ENCODE peak calls at places on chromosomes 6 and 20, in seven cellular contexts. L is choroid plexus epithelial cell, T is body of pancreas, X is B cell, V is foreskin fibroblast, M is brain microvascular endothelial cell, N is BJ. F is an unnamed sample.

GRCh38 chr20:2402271-2402980 is 21.7 kb downstream of the TGM6 start:
- DNase-seq in L (peak; percentile 75), T (no peak), X (no peak), V (peak; percentile 65), M (peak; percentile 62), N (peak; percentile 0), F (no peak)

GRCh38 chr6:170144952-170145587 is 145.8 kb downstream of the DLL1 start:
- DNase-seq in L (no peak), T (no peak), X (no peak), V (no peak), M (no peak), N (no peak), F (no peak)

GRCh38 chr6:35311390-35312075 is 13.9 kb downstream of the DEF6 start:
- DNase-seq in L (no peak), T (no peak), X (peak; percentile 47), V (no peak), M (no peak), N (no peak), F (peak; percentile 55)

GRCh38 chr20:25281541-25281991 is 33.7 kb downstream of the PYGB start:
- DNase-seq in L (no peak), T (peak; percentile 8), X (peak; percentile 61), V (no peak), M (no peak), N (no peak), F (peak; percentile 62)

GRCh38 chr20:24983896-24984295 is 8.7 kb downstream of the APMAP start:
- DNase-seq in L (no peak), T (no peak), X (no peak), V (no peak), M (no peak), N (no peak), F (no peak)

GRCh38 chr6:169188051-169188863 is 65.4 kb downstream of the THBS2 start:
- DNase-seq in L (peak; percentile 85), T (no peak), X (no peak), V (peak; percentile 92), M (peak; percentile 88), N (peak; percentile 66), F (no peak)

GRCh38 chr20:24418731-24419130 is 50.7 kb upstream of the SYNDIG1 start:
- DNase-seq in L (peak; percentile 9), T (no peak), X (no peak), V (no peak), M (no peak), N (no peak), F (no peak)

GRCh38 chr20:47328841-47329448 is 27.6 kb downstream of the ZMYND8 start:
- DNase-seq in L (no peak), T (no peak), X (no peak), V (no peak), M (no peak), N (no peak), F (no peak)

GRCh38 chr20:24164360-24164759 is 175.8 kb upstream of the GGTLC1 start:
- DNase-seq in L (peak; percentile 41), T (no peak), X (no peak), V (peak; percentile 11), M (peak; percentile 49), N (no peak), F (no peak)

GRCh38 chr6:78427386-78427785 is 440.0 kb upstream of the IRAK1BP1 start:
- DNase-seq in L (no peak), T (no peak), X (no peak), V (no peak), M (no peak), N (no peak), F (no peak)

GRCh38 chr20:56558968-56559367 is 25.9 kb downstream of the FAM209B start:
- DNase-seq in L (no peak), T (no peak), X (no peak), V (no peak), M (no peak), N (no peak), F (no peak)

GRCh38 chr20:34861386-34862084 is 11.1 kb downstream of the GGT7 start:
- DNase-seq in L (no peak), T (peak; percentile 64), X (no peak), V (no peak), M (no peak), N (no peak), F (no peak)

GRCh38 chr6:19892250-19892649 is 55.1 kb downstream of the ID4 start:
- DNase-seq in L (no peak), T (peak; percentile 49), X (no peak), V (no peak), M (no peak), N (no peak), F (no peak)

GRCh38 chr20:56630506-56631317 is 1.6 kb downstream of the TFAP2C start:
- DNase-seq in L (peak; percentile 20), T (no peak), X (no peak), V (peak; percentile 67), M (no peak), N (no peak), F (peak; percentile 44)

GRCh38 chr6:28724395-28724794 is 198.7 kb downstream of the GPX5 start:
- DNase-seq in L (no peak), T (no peak), X (no peak), V (no peak), M (no peak), N (no peak), F (no peak)

GRCh38 chr20:49608752-49609670 is 41.1 kb upstream of the PTGIS start:
- DNase-seq in L (peak; percentile 59), T (peak; percentile 68), X (peak; percentile 72), V (peak; percentile 75), M (peak; percentile 12), N (no peak), F (peak; percentile 82)

DNA sequence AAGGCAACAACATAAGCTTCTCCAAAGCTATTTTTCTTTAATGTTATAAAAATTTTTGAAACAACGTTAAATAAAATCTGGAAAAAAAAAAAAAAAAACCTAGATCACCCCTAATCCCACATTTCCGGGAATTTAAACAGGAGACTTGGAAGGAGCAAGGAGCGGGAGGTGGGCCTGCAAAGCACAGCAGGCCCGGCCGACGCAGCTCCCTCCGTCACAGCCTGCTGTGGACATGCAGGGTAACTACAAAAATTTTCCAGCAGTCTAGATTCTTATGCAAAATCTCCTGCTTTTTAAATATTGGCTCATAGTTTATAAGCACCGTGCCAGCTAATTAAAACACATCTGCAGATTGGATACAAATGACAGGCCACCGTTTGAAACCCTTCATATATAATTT is 23.5 kb downstream of the FOXF2 start:
- DNase-seq in L (no peak), T (no peak), X (no peak), V (no peak), M (no peak), N (no peak), F (no peak)
- TF ChIP-seq CTCF in L (no peak), T (no peak), X (no peak), V (no peak), M (no peak), N (no peak), F (no peak)

GRCh38 chr20:3461191-3461874 is 9.5 kb upstream of the ATRN start:
- DNase-seq in L (peak; percentile 55), T (no peak), X (no peak), V (peak; percentile 52), M (peak; percentile 15), N (no peak), F (no peak)

GRCh38 chr20:3465301-3465700 is 5.5 kb upstream of the ATRN start:
- DNase-seq in L (no peak), T (no peak), X (no peak), V (no peak), M (no peak), N (no peak), F (no peak)

GRCh38 chr20:3459881-3460307 is 10.9 kb upstream of the ATRN start:
- DNase-seq in L (no peak), T (peak; percentile 76), X (no peak), V (no peak), M (no peak), N (no peak), F (no peak)

GRCh38 chr20:3464166-3464565 is 6.7 kb upstream of the ATRN start:
- DNase-seq in L (no peak), T (no peak), X (no peak), V (no peak), M (no peak), N (no peak), F (no peak)

GRCh38 chr20:3461911-3462677 is 8.7 kb upstream of the ATRN start:
- DNase-seq in L (no peak), T (no peak), X (no peak), V (no peak), M (no peak), N (no peak), F (no peak)
- TF ChIP-seq CTCF in L (no peak), T (no peak), X (no peak), V (no peak), M (no peak), N (no peak), F (no peak)

DNA sequence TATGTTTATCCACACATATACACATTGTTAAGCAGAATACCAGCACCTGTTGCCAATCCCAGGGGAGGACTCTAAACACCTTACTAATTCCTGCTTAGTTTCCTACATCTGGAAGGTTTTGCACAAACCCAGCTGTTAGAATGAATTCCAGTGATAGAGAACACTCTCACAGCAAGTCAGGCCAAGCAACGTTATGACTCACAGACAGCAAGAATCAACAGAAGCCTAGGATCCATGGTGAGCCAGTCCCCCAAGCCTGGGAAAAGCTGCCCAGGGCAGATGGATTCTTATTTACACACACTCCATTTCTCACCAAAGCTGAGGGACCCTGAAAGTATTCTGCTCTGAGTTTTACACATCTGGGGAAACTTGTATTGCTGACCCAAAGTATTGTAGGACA is 291.7 kb downstream of the SLC35F1 start:
- DNase-seq in L (peak; percentile 27), T (no peak), X (no peak), V (no peak), M (peak; percentile 77), N (no peak), F (no peak)
- TF ChIP-seq CTCF in L (no peak), T (no peak), X (no peak), V (no peak), M (no peak), N (no peak), F (no peak)

GRCh38 chr6:123321020-123321419 is 315.7 kb downstream of the TRDN start:
- DNase-seq in L (no peak), T (no peak), X (no peak), V (no peak), M (no peak), N (no peak), F (no peak)

GRCh38 chr6:123316733-123317323 is 319.9 kb downstream of the TRDN start:
- DNase-seq in L (peak; percentile 51), T (no peak), X (no peak), V (peak; percentile 15), M (no peak), N (no peak), F (peak; percentile 2)
- TF ChIP-seq CTCF in L (peak; percentile 51), T (peak; percentile 41), X (peak; percentile 83), V (peak; percentile 12), M (no peak), N (peak; percentile 37), F (no peak)

DNA sequence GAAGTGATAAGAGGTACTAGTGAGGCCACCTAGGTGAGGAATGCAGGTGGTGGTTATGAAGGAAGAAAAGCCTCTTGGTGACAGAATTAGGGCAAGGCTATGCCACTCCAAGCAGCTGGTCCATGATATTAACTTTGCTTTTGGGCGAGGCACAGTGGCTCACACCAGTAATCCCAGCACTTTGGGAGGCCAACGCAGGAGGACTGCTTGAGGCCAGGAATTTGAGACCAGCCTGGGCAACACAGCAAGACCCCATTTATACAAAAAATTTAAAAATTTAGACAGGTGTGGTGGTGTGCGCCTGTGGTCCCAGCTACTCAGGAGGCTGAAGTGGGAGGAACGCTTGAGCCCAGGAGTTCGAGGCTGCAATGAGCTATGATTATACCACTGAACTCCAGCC is 56.1 kb downstream of the SERAC1 start:
- DNase-seq in L (no peak), T (no peak), X (no peak), V (no peak), M (no peak), N (no peak), F (no peak)
- TF ChIP-seq CTCF in L (no peak), T (no peak), X (no peak), V (no peak), M (no peak), N (no peak), F (no peak)

F was measured in GM20000.